ENCODE peak calls at places on chromosomes 1 and 21, in five cellular contexts. Q, K, N, J and S are unnamed samples.

GRCh38 chr1:65316233-65316632 is 6.9 kb downstream of the DNAJC6 start:
- DNase-seq in Q (no peak), K (no peak), N (no peak), J (no peak), S (no peak)

GRCh38 chr1:53583903-53584210 is 124.7 kb downstream of the DMRTB1 start:
- DNase-seq in Q (peak; percentile 33), K (no peak), N (no peak), J (no peak), S (no peak)

GRCh38 chr1:88701275-88701674 is 17.2 kb downstream of the PKN2 start:
- DNase-seq in J (no peak), K (no peak), Q (no peak), N (no peak), S (no peak)

GRCh38 chr1:153598309-153599172 is 14.4 kb downstream of the S100A16 start:
- DNase-seq in J (no peak), Q (peak; percentile 78), N (no peak), K (no peak), S (no peak)

GRCh38 chr1:14825396-14825795 is 226.9 kb downstream of the KAZN start:
- DNase-seq in J (no peak), Q (no peak), N (no peak), K (no peak), S (no peak)

GRCh38 chr1:99051611-99052283 is 47.1 kb upstream of the PLPPR5 start:
- DNase-seq in N (no peak), Q (no peak), K (no peak), J (no peak), S (no peak)

GRCh38 chr21:16534408-16535099 is 804.8 kb downstream of the USP25 start:
- DNase-seq in N (no peak), Q (no peak), J (no peak), K (peak; percentile 70), S (no peak)

GRCh38 chr1:234956821-234957329 is 171.8 kb downstream of the TOMM20 start:
- DNase-seq in K (no peak), N (no peak), J (no peak), Q (no peak), S (no peak)

GRCh38 chr1:94865369-94865768 is 45.2 kb downstream of the SLC44A3 start:
- DNase-seq in J (no peak), N (no peak), Q (no peak), K (no peak), S (no peak)

GRCh38 chr1:230646710-230647302 is 4.5 kb downstream of the COG2 start:
- DNase-seq in J (no peak), K (no peak), N (no peak), Q (no peak), S (no peak)

GRCh38 chr1:119475866-119476439 is 31.1 kb upstream of the HSD3B1 start:
- DNase-seq in N (no peak), K (no peak), Q (peak; percentile 96), J (no peak), S (peak; percentile 21)

GRCh38 chr1:204726478-204726877 is 40.9 kb upstream of the LRRN2 start:
- DNase-seq in N (peak; percentile 18), Q (no peak), K (no peak), J (no peak), S (no peak)

GRCh38 chr1:204294371-204294770 is 65.4 kb downstream of the PLEKHA6 start:
- DNase-seq in K (no peak), Q (no peak), N (peak; percentile 27), J (peak; percentile 48), S (no peak)

GRCh38 chr1:30315185-30315960 is 408.0 kb downstream of the MATN1 start:
- DNase-seq in K (no peak), J (no peak), Q (no peak), N (no peak), S (no peak)

GRCh38 chr1:181133441-181133951 is 45.0 kb downstream of the IER5 start:
- DNase-seq in J (no peak), K (no peak), N (no peak), Q (peak; percentile 87), S (no peak)

GRCh38 chr1:2110191-2110737 is 60.1 kb downstream of the PRKCZ start:
- DNase-seq in J (no peak), K (peak; percentile 35), Q (no peak), N (no peak), S (no peak)